ENCODE peak calls at places on chromosomes 12 and 14, in ten cellular contexts. V is HuH-7, H is mucosa of descending colon, U is PC-3, C is LHCN-M2, E is HFF-Myc, T is T1000, S is iris pigment epithelial cell, D is GM04504, A is left ventricle myocardium superior. O is an unnamed sample.

GRCh38 chr14:20609215-20610001 is 18.2 kb upstream of the RNASE12 start:
- DNase-seq in H (peak), S (peak), A (peak), V (peak), D (peak), E (peak), C (peak), U (peak), T (peak), O (peak)

GRCh38 chr12:50101663-50102062 is 2.1 kb upstream of the GPD1 start:
- DNase-seq in D (no peak), U (peak), S (peak), C (peak), H (no peak), T (no peak), A (no peak), V (peak), E (no peak), O (peak)

GRCh38 chr12:70719672-70720420 is 82.6 kb upstream of the PTPRB start:
- DNase-seq in T (no peak), A (peak), D (peak), U (peak), V (peak), E (no peak), C (peak), H (peak), S (peak), O (peak)

GRCh38 chr14:99479903-99480855 is 480 bp downstream of the SETD3 start:
- DNase-seq in U (peak), T (peak), H (peak), E (no peak), S (peak), V (peak), D (peak), A (peak), C (peak), O (peak)

GRCh38 chr12:45231515-45232145 is 15.7 kb downstream of the ANO6 start:
- DNase-seq in S (peak), A (no peak), D (peak), E (no peak), C (peak), U (peak), V (no peak), H (no peak), T (peak), O (peak)

GRCh38 chr14:69615471-69616407 is 4.3 kb downstream of the SUSD6 start:
- DNase-seq in A (no peak), S (peak), C (peak), H (peak), D (peak), T (no peak), V (no peak), U (no peak), E (peak), O (peak)

GRCh38 chr12:118377005-118377890 is 893 bp downstream of the SUDS3 start:
- DNase-seq in U (peak), D (no peak), C (no peak), A (no peak), H (no peak), V (no peak), S (no peak), T (no peak), E (no peak), O (peak)

GRCh38 chr12:47604474-47604873 is 101.4 kb downstream of the RPAP3 start:
- DNase-seq in S (peak), A (no peak), D (no peak), U (peak), T (no peak), H (no peak), E (no peak), V (no peak), C (no peak), O (peak)

GRCh38 chr14:53954551-53955233 is 1.9 kb downstream of the BMP4 start:
- DNase-seq in A (peak), H (peak), D (no peak), V (no peak), E (no peak), S (no peak), T (no peak), U (peak), C (no peak), O (peak)

GRCh38 chr14:91302391-91302790 is 57.9 kb upstream of the GPR68 start:
- DNase-seq in A (no peak), V (no peak), H (no peak), D (no peak), T (no peak), S (no peak), U (no peak), C (no peak), E (no peak), O (no peak)

GRCh38 chr12:103546959-103547358 is 40.1 kb upstream of the STAB2 start:
- DNase-seq in A (no peak), S (no peak), T (no peak), V (no peak), U (peak), C (no peak), E (no peak), H (no peak), D (no peak), O (no peak)

GRCh38 chr14:66361013-66361412 is 125.2 kb upstream of the CCDC196 start:
- DNase-seq in S (no peak), D (no peak), A (no peak), C (no peak), T (no peak), U (no peak), E (no peak), H (no peak), V (no peak), O (no peak)

GRCh38 chr12:68675098-68675842 is 11.5 kb upstream of the NUP107 start:
- DNase-seq in V (no peak), C (no peak), E (no peak), D (no peak), A (no peak), T (no peak), H (peak), U (no peak), S (no peak), O (no peak)

GRCh38 chr12:48119834-48120195 is 651 bp downstream of the PFKM start:
- DNase-seq in E (no peak), S (no peak), T (no peak), C (no peak), D (no peak), V (no peak), U (no peak), A (no peak), H (no peak), O (no peak)

GRCh38 chr12:27246774-27247173 is 2.7 kb downstream of the STK38L start:
- DNase-seq in T (no peak), V (no peak), E (no peak), H (no peak), U (no peak), D (no peak), S (no peak), A (no peak), C (no peak), O (peak)

GRCh38 chr14:98252819-98253218 is 1019.2 kb downstream of the BCL11B start:
- DNase-seq in U (no peak), C (no peak), E (no peak), A (no peak), T (no peak), S (no peak), H (peak), V (no peak), D (no peak), O (no peak)

GRCh38 chr12:1474567-1475153 is 119.7 kb downstream of the FBXL14 start:
- DNase-seq in V (no peak), C (peak), A (no peak), T (peak), D (peak), S (peak), H (no peak), U (peak), E (peak), O (peak)

GRCh38 chr12:121015825-121016766 is at the start of gene C12orf43:
- DNase-seq in E (peak), U (peak), C (peak), A (peak), D (peak), S (peak), V (peak), H (peak), T (peak), O (peak)

GRCh38 chr12:108779998-108780688 is 48.8 kb upstream of the CORO1C start:
- DNase-seq in H (no peak), C (no peak), T (no peak), S (peak), V (no peak), U (no peak), E (no peak), D (no peak), A (peak), O (no peak)

GRCh38 chr12:93825501-93825888 is 148.3 kb downstream of the CRADD start:
- DNase-seq in T (no peak), U (no peak), S (no peak), V (no peak), D (no peak), A (no peak), H (no peak), E (no peak), C (peak), O (no peak)

GRCh38 chr14:35821546-35822411 is 4.4 kb upstream of the BRMS1L start:
- DNase-seq in C (peak), S (peak), U (peak), V (peak), D (peak), E (peak), T (no peak), H (no peak), A (no peak), O (peak)

GRCh38 chr12:126493366-126494108 is 1428.3 kb downstream of the AACS start:
- DNase-seq in A (no peak), E (no peak), H (no peak), U (peak), C (peak), T (peak), D (no peak), S (peak), V (no peak), O (peak)

GRCh38 chr12:77433799-77434198 is 368.4 kb upstream of the E2F7 start:
- DNase-seq in A (no peak), E (no peak), V (no peak), U (no peak), T (no peak), D (no peak), C (peak), H (no peak), S (peak), O (no peak)

GRCh38 chr12:116137318-116137717 is 140.2 kb downstream of the MED13L start:
- DNase-seq in A (no peak), D (no peak), E (no peak), C (no peak), H (no peak), S (no peak), V (no peak), U (no peak), T (no peak), O (no peak)

O was measured in epithelial cell of esophagus.